ENCODE peak calls at places on chromosome 14, in seven cellular contexts. One of them, this sample, is unnamed.

GRCh38 chr14:24056800-24057184 is 5.0 kb downstream of the CARMIL3 start:
- DNase-seq in hepatocyte: no peak
- DNase-seq in IMR-90: no peak
- DNase-seq in astrocyte: no peak
- DNase-seq in PC-9: no peak
- DNase-seq in fibroblast of lung: no peak
- DNase-seq in neuronal stem cell: no peak
- DNase-seq in this sample: no peak

GRCh38 chr14:77543637-77544334 is 45.2 kb upstream of the ISM2 start:
- DNase-seq in fibroblast of lung: peak
- DNase-seq in hepatocyte: no peak
- DNase-seq in IMR-90: peak
- DNase-seq in neuronal stem cell: no peak
- DNase-seq in astrocyte: peak
- DNase-seq in PC-9: no peak
- DNase-seq in this sample: no peak

GRCh38 chr14:99378782-99379214 is 101.9 kb downstream of the SETD3 start:
- DNase-seq in hepatocyte: peak
- DNase-seq in neuronal stem cell: no peak
- DNase-seq in fibroblast of lung: peak
- DNase-seq in astrocyte: peak
- DNase-seq in IMR-90: peak
- DNase-seq in PC-9: peak
- DNase-seq in this sample: no peak

GRCh38 chr14:55103005-55103640 is 25.9 kb upstream of the LGALS3 start:
- DNase-seq in fibroblast of lung: peak
- DNase-seq in IMR-90: peak
- DNase-seq in neuronal stem cell: peak
- DNase-seq in astrocyte: peak
- DNase-seq in hepatocyte: peak
- DNase-seq in PC-9: peak
- DNase-seq in this sample: no peak

GRCh38 chr14:73743431-73743931 is 29.3 kb upstream of the PNMA1 start:
- DNase-seq in neuronal stem cell: no peak
- DNase-seq in PC-9: no peak
- DNase-seq in IMR-90: no peak
- DNase-seq in hepatocyte: peak
- DNase-seq in fibroblast of lung: no peak
- DNase-seq in astrocyte: no peak
- DNase-seq in this sample: no peak

GRCh38 chr14:22403286-22403685 is 185.7 kb downstream of the DAD1 start:
- DNase-seq in fibroblast of lung: peak
- DNase-seq in neuronal stem cell: no peak
- DNase-seq in hepatocyte: no peak
- DNase-seq in PC-9: no peak
- DNase-seq in astrocyte: peak
- DNase-seq in IMR-90: no peak
- DNase-seq in this sample: no peak

GRCh38 chr14:30656190-30656632 is 34.1 kb downstream of the SCFD1 start:
- DNase-seq in IMR-90: peak
- DNase-seq in PC-9: peak
- DNase-seq in neuronal stem cell: peak
- DNase-seq in astrocyte: peak
- DNase-seq in fibroblast of lung: peak
- DNase-seq in hepatocyte: peak
- DNase-seq in this sample: peak

GRCh38 chr14:101922866-101923265 is 41.5 kb upstream of the DYNC1H1 start:
- DNase-seq in hepatocyte: no peak
- DNase-seq in neuronal stem cell: no peak
- DNase-seq in astrocyte: no peak
- DNase-seq in IMR-90: no peak
- DNase-seq in PC-9: no peak
- DNase-seq in fibroblast of lung: no peak
- DNase-seq in this sample: no peak

GRCh38 chr14:105863296-105864108 is 337.1 kb downstream of the TMEM121 start:
- DNase-seq in hepatocyte: no peak
- DNase-seq in astrocyte: no peak
- DNase-seq in fibroblast of lung: no peak
- DNase-seq in neuronal stem cell: no peak
- DNase-seq in PC-9: no peak
- DNase-seq in IMR-90: no peak
- DNase-seq in this sample: peak

GRCh38 chr14:75200451-75200850 is 24.0 kb upstream of the TMED10 start:
- DNase-seq in hepatocyte: peak
- DNase-seq in fibroblast of lung: no peak
- DNase-seq in neuronal stem cell: no peak
- DNase-seq in IMR-90: no peak
- DNase-seq in astrocyte: no peak
- DNase-seq in PC-9: peak
- DNase-seq in this sample: no peak

GRCh38 chr14:104323551-104324175 is 185.3 kb downstream of the KIF26A start:
- DNase-seq in PC-9: no peak
- DNase-seq in fibroblast of lung: no peak
- DNase-seq in IMR-90: no peak
- DNase-seq in neuronal stem cell: no peak
- DNase-seq in astrocyte: no peak
- DNase-seq in hepatocyte: no peak
- DNase-seq in this sample: no peak

GRCh38 chr14:55930016-55930784 is 188.0 kb upstream of the PELI2 start:
- DNase-seq in hepatocyte: no peak
- DNase-seq in astrocyte: no peak
- DNase-seq in fibroblast of lung: no peak
- DNase-seq in IMR-90: no peak
- DNase-seq in neuronal stem cell: no peak
- DNase-seq in PC-9: no peak
- DNase-seq in this sample: no peak

GRCh38 chr14:71005076-71005475 is 97.8 kb downstream of the PCNX1 start:
- DNase-seq in astrocyte: no peak
- DNase-seq in neuronal stem cell: no peak
- DNase-seq in fibroblast of lung: no peak
- DNase-seq in hepatocyte: no peak
- DNase-seq in PC-9: no peak
- DNase-seq in IMR-90: no peak
- DNase-seq in this sample: no peak

GRCh38 chr14:50434530-50434929 is 37.8 kb upstream of the CDKL1 start:
- DNase-seq in IMR-90: no peak
- DNase-seq in PC-9: no peak
- DNase-seq in fibroblast of lung: no peak
- DNase-seq in astrocyte: no peak
- DNase-seq in hepatocyte: no peak
- DNase-seq in neuronal stem cell: no peak
- DNase-seq in this sample: no peak

GRCh38 chr14:34718750-34719304 is 4.4 kb upstream of the CFL2 start:
- DNase-seq in IMR-90: peak
- DNase-seq in fibroblast of lung: peak
- DNase-seq in astrocyte: peak
- DNase-seq in PC-9: no peak
- DNase-seq in hepatocyte: no peak
- DNase-seq in neuronal stem cell: no peak
- DNase-seq in this sample: no peak

GRCh38 chr14:105021656-105022275 is 883 bp upstream of the CDCA4 start:
- DNase-seq in IMR-90: peak
- DNase-seq in PC-9: no peak
- DNase-seq in fibroblast of lung: peak
- DNase-seq in hepatocyte: peak
- DNase-seq in astrocyte: no peak
- DNase-seq in neuronal stem cell: no peak
- DNase-seq in this sample: peak

GRCh38 chr14:76080009-76080408 is 71.7 kb upstream of the GPATCH2L start:
- DNase-seq in hepatocyte: no peak
- DNase-seq in fibroblast of lung: no peak
- DNase-seq in neuronal stem cell: peak
- DNase-seq in PC-9: no peak
- DNase-seq in IMR-90: no peak
- DNase-seq in astrocyte: no peak
- DNase-seq in this sample: no peak

GRCh38 chr14:31205681-31206535 is 1.7 kb downstream of the HECTD1 start:
- DNase-seq in PC-9: no peak
- DNase-seq in fibroblast of lung: peak
- DNase-seq in hepatocyte: peak
- DNase-seq in astrocyte: peak
- DNase-seq in IMR-90: peak
- DNase-seq in neuronal stem cell: no peak
- DNase-seq in this sample: peak

GRCh38 chr14:105092124-105092911 is 27.1 kb upstream of the GPR132 start:
- DNase-seq in PC-9: peak
- DNase-seq in astrocyte: no peak
- DNase-seq in neuronal stem cell: no peak
- DNase-seq in IMR-90: no peak
- DNase-seq in hepatocyte: peak
- DNase-seq in fibroblast of lung: no peak
- DNase-seq in this sample: no peak

GRCh38 chr14:105867961-105868599 is 341.7 kb downstream of the TMEM121 start:
- DNase-seq in hepatocyte: no peak
- DNase-seq in fibroblast of lung: no peak
- DNase-seq in IMR-90: no peak
- DNase-seq in neuronal stem cell: no peak
- DNase-seq in PC-9: no peak
- DNase-seq in astrocyte: no peak
- DNase-seq in this sample: no peak

GRCh38 chr14:75141967-75142366 is 15.1 kb upstream of the NEK9 start:
- DNase-seq in astrocyte: peak
- DNase-seq in neuronal stem cell: no peak
- DNase-seq in hepatocyte: peak
- DNase-seq in IMR-90: peak
- DNase-seq in PC-9: peak
- DNase-seq in fibroblast of lung: peak
- DNase-seq in this sample: peak

GRCh38 chr14:69055125-69055524 is 76.0 kb upstream of the ACTN1 start:
- DNase-seq in IMR-90: peak
- DNase-seq in hepatocyte: no peak
- DNase-seq in fibroblast of lung: peak
- DNase-seq in astrocyte: peak
- DNase-seq in neuronal stem cell: no peak
- DNase-seq in PC-9: no peak
- DNase-seq in this sample: no peak

GRCh38 chr14:85599939-85600338 is 70.0 kb downstream of the FLRT2 start:
- DNase-seq in PC-9: no peak
- DNase-seq in fibroblast of lung: peak
- DNase-seq in hepatocyte: peak
- DNase-seq in astrocyte: peak
- DNase-seq in IMR-90: peak
- DNase-seq in neuronal stem cell: no peak
- DNase-seq in this sample: no peak

GRCh38 chr14:80315681-80316080 is 104.4 kb upstream of the DIO2 start:
- DNase-seq in neuronal stem cell: no peak
- DNase-seq in IMR-90: peak
- DNase-seq in hepatocyte: no peak
- DNase-seq in fibroblast of lung: peak
- DNase-seq in astrocyte: peak
- DNase-seq in PC-9: no peak
- DNase-seq in this sample: no peak

GRCh38 chr14:63857467-63858030 is 4.7 kb downstream of the SYNE2 start:
- DNase-seq in IMR-90: no peak
- DNase-seq in PC-9: no peak
- DNase-seq in neuronal stem cell: no peak
- DNase-seq in hepatocyte: no peak
- DNase-seq in fibroblast of lung: peak
- DNase-seq in astrocyte: peak
- DNase-seq in this sample: no peak

GRCh38 chr14:66395300-66395699 is 90.9 kb upstream of the CCDC196 start:
- DNase-seq in neuronal stem cell: no peak
- DNase-seq in IMR-90: no peak
- DNase-seq in hepatocyte: no peak
- DNase-seq in fibroblast of lung: no peak
- DNase-seq in astrocyte: no peak
- DNase-seq in PC-9: peak
- DNase-seq in this sample: no peak

GRCh38 chr14:51369814-51370213 is 129.8 kb downstream of the TMX1 start:
- DNase-seq in neuronal stem cell: no peak
- DNase-seq in fibroblast of lung: no peak
- DNase-seq in IMR-90: no peak
- DNase-seq in PC-9: no peak
- DNase-seq in hepatocyte: no peak
- DNase-seq in astrocyte: no peak
- DNase-seq in this sample: peak

GRCh38 chr14:76926521-76927251 is 100.5 kb downstream of the LRRC74A start:
- DNase-seq in neuronal stem cell: no peak
- DNase-seq in IMR-90: peak
- DNase-seq in hepatocyte: peak
- DNase-seq in PC-9: no peak
- DNase-seq in fibroblast of lung: peak
- DNase-seq in astrocyte: no peak
- DNase-seq in this sample: peak

GRCh38 chr14:25464078-25464477 is 414.1 kb upstream of the STXBP6 start:
- DNase-seq in PC-9: no peak
- DNase-seq in fibroblast of lung: no peak
- DNase-seq in astrocyte: no peak
- DNase-seq in IMR-90: no peak
- DNase-seq in neuronal stem cell: no peak
- DNase-seq in hepatocyte: no peak
- DNase-seq in this sample: no peak
- H3K4me3 ChIP-seq in PC-9: no peak
- H3K4me3 ChIP-seq in fibroblast of lung: no peak
- H3K4me3 ChIP-seq in astrocyte: no peak
- H3K4me3 ChIP-seq in IMR-90: no peak
- H3K4me3 ChIP-seq in neuronal stem cell: no peak
- H3K4me3 ChIP-seq in hepatocyte: no peak
- H3K4me3 ChIP-seq in this sample: no peak

GRCh38 chr14:61111145-61112130 is 130.4 kb downstream of the SLC38A6 start:
- DNase-seq in neuronal stem cell: no peak
- DNase-seq in hepatocyte: no peak
- DNase-seq in PC-9: no peak
- DNase-seq in IMR-90: no peak
- DNase-seq in fibroblast of lung: peak
- DNase-seq in astrocyte: peak
- DNase-seq in this sample: no peak
- H2AFZ ChIP-seq in neuronal stem cell: peak
- H2AFZ ChIP-seq in hepatocyte: no peak
- H2AFZ ChIP-seq in PC-9: no peak
- H2AFZ ChIP-seq in IMR-90: peak
- H2AFZ ChIP-seq in fibroblast of lung: no peak
- H2AFZ ChIP-seq in astrocyte: peak
- H2AFZ ChIP-seq in this sample: no peak

DNA sequence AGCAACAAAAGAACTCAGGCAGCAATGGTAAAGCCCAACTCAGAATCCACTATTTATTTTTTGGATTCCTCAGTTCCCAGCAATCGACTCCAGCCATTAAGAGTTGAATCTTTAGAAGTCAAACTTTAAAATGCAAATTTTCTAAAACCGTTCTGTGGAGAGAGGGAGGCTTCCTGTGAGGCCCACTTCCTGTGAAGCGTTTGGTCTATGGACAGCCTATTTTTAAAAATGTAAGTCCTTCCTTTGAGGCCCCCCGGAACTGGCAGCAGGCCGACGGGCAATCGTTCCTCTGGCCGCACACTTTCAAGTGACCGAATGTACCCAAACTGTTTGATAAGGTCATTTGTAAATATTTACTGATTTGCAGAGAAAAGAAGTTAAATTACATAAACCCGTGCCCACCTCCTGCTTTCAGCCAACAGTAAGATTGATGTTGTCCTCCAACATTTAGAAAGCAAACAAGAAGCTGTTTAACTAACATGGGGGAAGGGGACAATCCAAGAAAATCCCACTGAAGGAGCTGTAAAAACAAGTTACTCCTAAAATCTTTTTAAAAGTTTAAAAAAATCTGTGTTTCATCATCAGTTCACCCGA is 65.6 kb downstream of the FOXN3 start:
- DNase-seq in fibroblast of lung: peak
- DNase-seq in neuronal stem cell: no peak
- DNase-seq in hepatocyte: peak
- DNase-seq in IMR-90: peak
- DNase-seq in PC-9: no peak
- DNase-seq in astrocyte: peak
- DNase-seq in this sample: peak
- H3K4me3 ChIP-seq in fibroblast of lung: peak
- H3K4me3 ChIP-seq in neuronal stem cell: no peak
- H3K4me3 ChIP-seq in hepatocyte: no peak
- H3K4me3 ChIP-seq in IMR-90: no peak
- H3K4me3 ChIP-seq in PC-9: no peak
- H3K4me3 ChIP-seq in astrocyte: no peak
- H3K4me3 ChIP-seq in this sample: peak

GRCh38 chr14:52802597-52802996 is 11.2 kb upstream of the GNPNAT1 start:
- DNase-seq in hepatocyte: no peak
- DNase-seq in IMR-90: peak
- DNase-seq in neuronal stem cell: no peak
- DNase-seq in astrocyte: peak
- DNase-seq in PC-9: no peak
- DNase-seq in fibroblast of lung: peak
- DNase-seq in this sample: no peak
- H2AFZ ChIP-seq in hepatocyte: no peak
- H2AFZ ChIP-seq in IMR-90: no peak
- H2AFZ ChIP-seq in neuronal stem cell: no peak
- H2AFZ ChIP-seq in astrocyte: peak
- H2AFZ ChIP-seq in PC-9: no peak
- H2AFZ ChIP-seq in fibroblast of lung: peak
- H2AFZ ChIP-seq in this sample: no peak

This sample was measured in Karpas-422.